ENCODE peak calls at places on chromosome 18, in four cellular contexts. One of them, this sample, is unnamed.
A peak's percentile ranks its signal among the peaks of the same experiment; 100 is the strongest.

GRCh38 chr18:8730080-8730827 is 24.9 kb downstream of the MTCL1 start:
- DNase-seq in Panc1: no peak
- DNase-seq in neuronal stem cell: no peak
- DNase-seq in left ventricle myocardium inferior: peak; percentile 59
- DNase-seq in this sample: peak; percentile 22

GRCh38 chr18:2657788-2658458 is 2.4 kb downstream of the SMCHD1 start:
- DNase-seq in Panc1: no peak
- DNase-seq in neuronal stem cell: no peak
- DNase-seq in left ventricle myocardium inferior: no peak
- DNase-seq in this sample: no peak

GRCh38 chr18:50518787-50519520 is 40.9 kb upstream of the MAPK4 start:
- DNase-seq in neuronal stem cell: no peak
- DNase-seq in left ventricle myocardium inferior: no peak
- DNase-seq in Panc1: no peak
- DNase-seq in this sample: no peak

GRCh38 chr18:59051470-59052165 is 88.1 kb upstream of the SEC11C start:
- DNase-seq in left ventricle myocardium inferior: no peak
- DNase-seq in Panc1: no peak
- DNase-seq in neuronal stem cell: no peak
- DNase-seq in this sample: no peak

GRCh38 chr18:23115683-23116096 is 19.6 kb upstream of the CABLES1 start:
- DNase-seq in left ventricle myocardium inferior: no peak
- DNase-seq in Panc1: peak; percentile 96
- DNase-seq in neuronal stem cell: no peak
- DNase-seq in this sample: no peak

GRCh38 chr18:77651441-77651840 is 401.8 kb downstream of the GALR1 start:
- DNase-seq in left ventricle myocardium inferior: no peak
- DNase-seq in neuronal stem cell: no peak
- DNase-seq in Panc1: no peak
- DNase-seq in this sample: no peak

GRCh38 chr18:26088482-26088881 is 1.9 kb downstream of the SS18 start:
- DNase-seq in neuronal stem cell: no peak
- DNase-seq in Panc1: no peak
- DNase-seq in left ventricle myocardium inferior: no peak
- DNase-seq in this sample: no peak

GRCh38 chr18:68588169-68588568 is 126.7 kb downstream of the TMX3 start:
- DNase-seq in neuronal stem cell: no peak
- DNase-seq in Panc1: no peak
- DNase-seq in left ventricle myocardium inferior: no peak
- DNase-seq in this sample: no peak

GRCh38 chr18:57004366-57005121 is 142.3 kb upstream of the BOD1L2 start:
- DNase-seq in neuronal stem cell: no peak
- DNase-seq in Panc1: peak; percentile 2
- DNase-seq in left ventricle myocardium inferior: no peak
- DNase-seq in this sample: no peak

GRCh38 chr18:36177913-36178312 is 9.4 kb upstream of the MOCOS start:
- DNase-seq in left ventricle myocardium inferior: no peak
- DNase-seq in Panc1: no peak
- DNase-seq in neuronal stem cell: no peak
- DNase-seq in this sample: no peak

GRCh38 chr18:48543228-48543627 is 4.4 kb downstream of the CTIF start:
- DNase-seq in Panc1: no peak
- DNase-seq in neuronal stem cell: no peak
- DNase-seq in left ventricle myocardium inferior: no peak
- DNase-seq in this sample: no peak

GRCh38 chr18:66533693-66534092 is 70.2 kb downstream of the CDH19 start:
- DNase-seq in neuronal stem cell: no peak
- DNase-seq in Panc1: no peak
- DNase-seq in left ventricle myocardium inferior: no peak
- DNase-seq in this sample: no peak

GRCh38 chr18:11859903-11860407 is 8.7 kb downstream of the CHMP1B start:
- DNase-seq in neuronal stem cell: no peak
- DNase-seq in left ventricle myocardium inferior: no peak
- DNase-seq in Panc1: no peak
- DNase-seq in this sample: no peak

GRCh38 chr18:48875942-48876511 is 74.7 kb downstream of the SMAD7 start:
- DNase-seq in Panc1: no peak
- DNase-seq in left ventricle myocardium inferior: no peak
- DNase-seq in neuronal stem cell: no peak
- DNase-seq in this sample: no peak

GRCh38 chr18:673317-673716 is 15.9 kb downstream of the TYMS start:
- DNase-seq in left ventricle myocardium inferior: no peak
- DNase-seq in neuronal stem cell: no peak
- DNase-seq in Panc1: no peak
- DNase-seq in this sample: no peak

GRCh38 chr18:59802031-59802430 is 97.8 kb upstream of the PMAIP1 start:
- DNase-seq in neuronal stem cell: no peak
- DNase-seq in left ventricle myocardium inferior: no peak
- DNase-seq in Panc1: no peak
- DNase-seq in this sample: no peak

GRCh38 chr18:48139427-48140347 is 209.2 kb upstream of the SMAD2 start:
- DNase-seq in Panc1: no peak
- DNase-seq in left ventricle myocardium inferior: peak; percentile 71
- DNase-seq in neuronal stem cell: no peak
- DNase-seq in this sample: no peak

GRCh38 chr18:3179430-3180089 is 40.2 kb downstream of the MYOM1 start:
- DNase-seq in Panc1: no peak
- DNase-seq in neuronal stem cell: no peak
- DNase-seq in left ventricle myocardium inferior: no peak
- DNase-seq in this sample: no peak

GRCh38 chr18:21682276-21683051 is 22.1 kb downstream of the ABHD3 start:
- DNase-seq in neuronal stem cell: peak; percentile 61
- DNase-seq in Panc1: no peak
- DNase-seq in left ventricle myocardium inferior: no peak
- DNase-seq in this sample: no peak

GRCh38 chr18:21183670-21184069 is 58.4 kb upstream of the GREB1L start:
- DNase-seq in Panc1: no peak
- DNase-seq in left ventricle myocardium inferior: no peak
- DNase-seq in neuronal stem cell: no peak
- DNase-seq in this sample: no peak

GRCh38 chr18:45930953-45931352 is 36.2 kb downstream of the EPG5 start:
- DNase-seq in Panc1: no peak
- DNase-seq in left ventricle myocardium inferior: no peak
- DNase-seq in neuronal stem cell: no peak
- DNase-seq in this sample: no peak

GRCh38 chr18:3397031-3397750 is 52.8 kb upstream of the TGIF1 start:
- DNase-seq in left ventricle myocardium inferior: no peak
- DNase-seq in neuronal stem cell: no peak
- DNase-seq in Panc1: no peak
- DNase-seq in this sample: no peak

GRCh38 chr18:2281523-2282199 is 289.6 kb downstream of the METTL4 start:
- DNase-seq in left ventricle myocardium inferior: no peak
- DNase-seq in Panc1: no peak
- DNase-seq in neuronal stem cell: no peak
- DNase-seq in this sample: no peak

GRCh38 chr18:32669549-32670165 is 103.2 kb downstream of the KLHL14 start:
- DNase-seq in left ventricle myocardium inferior: no peak
- DNase-seq in Panc1: no peak
- DNase-seq in neuronal stem cell: no peak
- DNase-seq in this sample: no peak
- H3K4me1 ChIP-seq in left ventricle myocardium inferior: no peaks in the 10 kb centered on the region
- H3K4me1 ChIP-seq in Panc1: no peaks in the 10 kb centered on the region
- H3K4me1 ChIP-seq in neuronal stem cell: no peaks in the 10 kb centered on the region
- H3K4me1 ChIP-seq in this sample: no peaks in the 10 kb centered on the region

DNA sequence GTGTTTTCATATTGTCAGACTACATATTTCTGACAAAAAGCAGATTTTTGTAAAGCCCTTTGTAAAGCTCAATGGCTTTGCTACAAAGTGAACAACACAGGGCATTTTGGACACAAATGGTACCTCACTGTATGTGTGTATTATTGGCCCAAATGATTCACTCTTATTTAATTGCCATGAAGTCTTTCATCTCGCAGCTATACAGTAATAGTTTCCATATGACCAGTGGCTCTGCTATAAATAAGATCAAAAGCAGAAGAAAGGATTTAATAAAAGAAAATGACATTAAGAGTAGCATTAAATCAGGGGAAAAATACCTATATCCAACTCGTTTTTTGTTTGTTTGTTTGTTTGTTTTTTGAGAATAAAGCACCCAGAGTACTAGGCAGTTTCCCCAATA is 284.0 kb upstream of the CCDC68 start:
- DNase-seq in left ventricle myocardium inferior: no peak
- DNase-seq in neuronal stem cell: no peak
- DNase-seq in Panc1: no peak
- DNase-seq in this sample: no peak
- H3K4me1 ChIP-seq in left ventricle myocardium inferior: peaks cover 97% of the 10 kb centered on the region
- H3K4me1 ChIP-seq in neuronal stem cell: no peaks in the 10 kb centered on the region
- H3K4me1 ChIP-seq in Panc1: no peaks in the 10 kb centered on the region
- H3K4me1 ChIP-seq in this sample: no peaks in the 10 kb centered on the region

GRCh38 chr18:55404136-55404810 is 183.7 kb downstream of the TCF4 start:
- DNase-seq in left ventricle myocardium inferior: no peak
- DNase-seq in Panc1: no peak
- DNase-seq in neuronal stem cell: no peak
- DNase-seq in this sample: no peak

GRCh38 chr18:55402731-55403405 is 185.1 kb downstream of the TCF4 start:
- DNase-seq in neuronal stem cell: no peak
- DNase-seq in left ventricle myocardium inferior: no peak
- DNase-seq in Panc1: no peak
- DNase-seq in this sample: no peak

GRCh38 chr18:55401638-55402191 is 186.3 kb downstream of the TCF4 start:
- DNase-seq in neuronal stem cell: peak; percentile 38
- DNase-seq in Panc1: no peak
- DNase-seq in left ventricle myocardium inferior: no peak
- DNase-seq in this sample: peak; percentile 62

GRCh38 chr18:55404811-55405654 is 183.0 kb downstream of the TCF4 start:
- DNase-seq in neuronal stem cell: no peak
- DNase-seq in left ventricle myocardium inferior: no peak
- DNase-seq in Panc1: no peak
- DNase-seq in this sample: no peak

GRCh38 chr18:55403555-55403954 is 184.4 kb downstream of the TCF4 start:
- DNase-seq in Panc1: no peak
- DNase-seq in left ventricle myocardium inferior: no peak
- DNase-seq in neuronal stem cell: no peak
- DNase-seq in this sample: no peak
- H3K4me1 ChIP-seq in Panc1: peaks cover 9% of the 10 kb centered on the region
- H3K4me1 ChIP-seq in left ventricle myocardium inferior: peaks cover 61% of the 10 kb centered on the region
- H3K4me1 ChIP-seq in neuronal stem cell: peaks cover 18% of the 10 kb centered on the region
- H3K4me1 ChIP-seq in this sample: no peaks in the 10 kb centered on the region

GRCh38 chr18:75204978-75205759 is 3.8 kb downstream of the PTGR3 start:
- DNase-seq in left ventricle myocardium inferior: no peak
- DNase-seq in neuronal stem cell: peak; percentile 17
- DNase-seq in Panc1: no peak
- DNase-seq in this sample: no peak
- H3K4me1 ChIP-seq in left ventricle myocardium inferior: peaks cover 84% of the 10 kb centered on the region
- H3K4me1 ChIP-seq in neuronal stem cell: peaks cover 13% of the 10 kb centered on the region
- H3K4me1 ChIP-seq in Panc1: peaks cover 40% of the 10 kb centered on the region
- H3K4me1 ChIP-seq in this sample: peaks cover 4% of the 10 kb centered on the region

DNA sequence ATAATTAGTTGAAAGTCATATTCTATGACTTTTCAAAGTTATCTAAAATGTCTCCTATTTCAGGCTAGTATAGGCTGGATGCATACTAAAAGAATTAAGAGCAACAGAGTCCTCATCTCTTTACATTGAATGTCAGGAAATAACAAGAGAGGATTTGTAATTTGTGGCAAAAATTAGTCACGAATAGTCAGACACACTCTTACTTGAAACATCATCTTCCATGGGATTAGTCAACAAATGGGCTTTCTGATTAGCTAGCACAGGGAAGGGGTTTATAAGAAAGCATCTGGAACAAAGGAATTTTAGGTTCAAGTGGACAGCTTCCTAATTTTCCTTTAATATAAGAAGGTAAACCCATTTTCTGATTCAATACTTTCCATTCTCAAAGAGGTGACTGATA is 330.3 kb upstream of the MEX3C start:
- DNase-seq in left ventricle myocardium inferior: no peak
- DNase-seq in neuronal stem cell: no peak
- DNase-seq in Panc1: no peak
- DNase-seq in this sample: no peak
- H3K4me1 ChIP-seq in left ventricle myocardium inferior: no peaks in the 10 kb centered on the region
- H3K4me1 ChIP-seq in neuronal stem cell: no peaks in the 10 kb centered on the region
- H3K4me1 ChIP-seq in Panc1: no peaks in the 10 kb centered on the region
- H3K4me1 ChIP-seq in this sample: no peaks in the 10 kb centered on the region

GRCh38 chr18:42745931-42746330 is 369.6 kb downstream of the RIT2 start:
- DNase-seq in left ventricle myocardium inferior: no peak
- DNase-seq in neuronal stem cell: no peak
- DNase-seq in Panc1: no peak
- DNase-seq in this sample: no peak
- H3K4me1 ChIP-seq in left ventricle myocardium inferior: no peaks in the 10 kb centered on the region
- H3K4me1 ChIP-seq in neuronal stem cell: peaks cover 2% of the 10 kb centered on the region
- H3K4me1 ChIP-seq in Panc1: no peaks in the 10 kb centered on the region
- H3K4me1 ChIP-seq in this sample: no peaks in the 10 kb centered on the region

DNA sequence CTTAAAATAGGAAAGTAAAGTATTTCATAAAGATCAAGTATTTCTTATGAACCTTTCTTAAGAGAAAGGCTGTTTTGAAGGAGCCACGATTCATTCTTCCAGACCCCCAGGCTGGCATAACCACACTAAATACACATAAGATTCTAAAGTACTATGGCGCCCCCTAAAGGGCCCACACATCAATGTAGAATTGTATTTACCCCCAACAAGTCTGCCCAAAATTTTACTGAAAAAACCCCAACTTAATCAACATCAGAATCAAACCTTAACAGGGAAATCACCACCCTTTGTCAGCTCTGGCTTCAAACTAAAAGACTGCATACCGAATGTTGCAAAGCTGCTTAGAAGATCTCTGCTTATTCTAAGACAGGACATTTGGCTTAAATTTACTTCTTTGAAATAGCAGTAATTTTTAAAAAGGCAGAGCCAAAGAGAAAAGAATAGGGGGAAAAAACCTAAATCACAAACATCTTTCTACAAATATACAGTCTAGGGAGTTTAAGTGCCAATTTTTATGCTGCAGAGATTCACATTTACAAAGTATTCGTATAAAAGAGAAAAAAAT is 20.4 kb upstream of the BCL2 start:
- DNase-seq in Panc1: no peak
- DNase-seq in neuronal stem cell: peak; percentile 59
- DNase-seq in left ventricle myocardium inferior: no peak
- DNase-seq in this sample: peak; percentile 40
- H3K4me1 ChIP-seq in Panc1: no peaks in the 10 kb centered on the region
- H3K4me1 ChIP-seq in neuronal stem cell: no peaks in the 10 kb centered on the region
- H3K4me1 ChIP-seq in left ventricle myocardium inferior: peaks cover 13% of the 10 kb centered on the region
- H3K4me1 ChIP-seq in this sample: no peaks in the 10 kb centered on the region

GRCh38 chr18:63267990-63268721 is 51.4 kb downstream of the BCL2 start:
- DNase-seq in neuronal stem cell: no peak
- DNase-seq in left ventricle myocardium inferior: no peak
- DNase-seq in Panc1: no peak
- DNase-seq in this sample: no peak
- H3K4me1 ChIP-seq in neuronal stem cell: peaks cover 6% of the 10 kb centered on the region
- H3K4me1 ChIP-seq in left ventricle myocardium inferior: peaks cover 9% of the 10 kb centered on the region
- H3K4me1 ChIP-seq in Panc1: no peaks in the 10 kb centered on the region
- H3K4me1 ChIP-seq in this sample: no peaks in the 10 kb centered on the region